ENCODE peak calls at places on chromosome X, in six cellular contexts. One of them, this sample, is unnamed.

GRCh38 chrX:72045552-72046277 is 86.0 kb downstream of the RTL5 start:
- DNase-seq in H9: peak
- DNase-seq in neuronal stem cell: no peak
- DNase-seq in mesenchymal stem cell: no peak
- DNase-seq in IMR-90: no peak
- DNase-seq in trophoblast cell: no peak
- DNase-seq in this sample: peak

GRCh38 chrX:38882894-38883620 is 81.8 kb downstream of the MID1IP1 start:
- DNase-seq in IMR-90: peak
- DNase-seq in mesenchymal stem cell: peak
- DNase-seq in neuronal stem cell: no peak
- DNase-seq in trophoblast cell: no peak
- DNase-seq in H9: no peak
- DNase-seq in this sample: no peak

GRCh38 chrX:77442728-77443127 is 4.5 kb upstream of the FGF16 start:
- DNase-seq in trophoblast cell: peak
- DNase-seq in neuronal stem cell: no peak
- DNase-seq in mesenchymal stem cell: peak
- DNase-seq in IMR-90: peak
- DNase-seq in H9: no peak
- DNase-seq in this sample: no peak

GRCh38 chrX:95628796-95629195 is 1055.8 kb upstream of the DIAPH2 start:
- DNase-seq in trophoblast cell: no peak
- DNase-seq in mesenchymal stem cell: no peak
- DNase-seq in IMR-90: no peak
- DNase-seq in neuronal stem cell: no peak
- DNase-seq in H9: no peak
- DNase-seq in this sample: no peak

GRCh38 chrX:140502491-140503229 is 2.2 kb downstream of the SOX3 start:
- DNase-seq in H9: no peak
- DNase-seq in mesenchymal stem cell: no peak
- DNase-seq in IMR-90: no peak
- DNase-seq in trophoblast cell: no peak
- DNase-seq in neuronal stem cell: no peak
- DNase-seq in this sample: peak

GRCh38 chrX:1140236-1140681 is 72.2 kb downstream of the CRLF2 start:
- DNase-seq in trophoblast cell: no peak
- DNase-seq in neuronal stem cell: no peak
- DNase-seq in IMR-90: no peak
- DNase-seq in mesenchymal stem cell: no peak
- DNase-seq in H9: peak
- DNase-seq in this sample: no peak

GRCh38 chrX:16772460-16772859 is 13.8 kb upstream of the TXLNG start:
- DNase-seq in IMR-90: no peak
- DNase-seq in neuronal stem cell: no peak
- DNase-seq in trophoblast cell: no peak
- DNase-seq in H9: peak
- DNase-seq in mesenchymal stem cell: no peak
- DNase-seq in this sample: peak

GRCh38 chrX:4809571-4809970 is 1096.1 kb upstream of the PRKX start:
- DNase-seq in neuronal stem cell: no peak
- DNase-seq in IMR-90: no peak
- DNase-seq in H9: no peak
- DNase-seq in trophoblast cell: no peak
- DNase-seq in mesenchymal stem cell: no peak
- DNase-seq in this sample: no peak

GRCh38 chrX:29728639-29729038 is 486.7 kb upstream of the MAGEB2 start:
- DNase-seq in neuronal stem cell: no peak
- DNase-seq in mesenchymal stem cell: peak
- DNase-seq in H9: no peak
- DNase-seq in trophoblast cell: no peak
- DNase-seq in IMR-90: peak
- DNase-seq in this sample: no peak

GRCh38 chrX:69138512-69138911 is 26.7 kb downstream of the PJA1 start:
- DNase-seq in neuronal stem cell: no peak
- DNase-seq in mesenchymal stem cell: peak
- DNase-seq in H9: no peak
- DNase-seq in IMR-90: no peak
- DNase-seq in trophoblast cell: no peak
- DNase-seq in this sample: no peak

GRCh38 chrX:55731826-55732225 is 14.3 kb downstream of the RRAGB start:
- DNase-seq in mesenchymal stem cell: no peak
- DNase-seq in H9: no peak
- DNase-seq in IMR-90: no peak
- DNase-seq in trophoblast cell: no peak
- DNase-seq in neuronal stem cell: no peak
- DNase-seq in this sample: no peak

GRCh38 chrX:123339201-123339905 is 155.3 kb downstream of the GRIA3 start:
- DNase-seq in H9: no peak
- DNase-seq in trophoblast cell: no peak
- DNase-seq in mesenchymal stem cell: peak
- DNase-seq in IMR-90: no peak
- DNase-seq in neuronal stem cell: no peak
- DNase-seq in this sample: no peak

GRCh38 chrX:103629295-103630170 is 758 bp downstream of the TCEAL1 start:
- DNase-seq in neuronal stem cell: peak
- DNase-seq in IMR-90: peak
- DNase-seq in H9: peak
- DNase-seq in mesenchymal stem cell: peak
- DNase-seq in trophoblast cell: no peak
- DNase-seq in this sample: peak

GRCh38 chrX:120755066-120755846 is 120.4 kb downstream of the CT47B1 start:
- DNase-seq in trophoblast cell: no peak
- DNase-seq in neuronal stem cell: no peak
- DNase-seq in IMR-90: no peak
- DNase-seq in mesenchymal stem cell: no peak
- DNase-seq in H9: no peak
- DNase-seq in this sample: no peak

GRCh38 chrX:17039826-17040225 is 93.4 kb downstream of the REPS2 start:
- DNase-seq in neuronal stem cell: no peak
- DNase-seq in H9: no peak
- DNase-seq in mesenchymal stem cell: no peak
- DNase-seq in IMR-90: peak
- DNase-seq in trophoblast cell: no peak
- DNase-seq in this sample: no peak

DNA sequence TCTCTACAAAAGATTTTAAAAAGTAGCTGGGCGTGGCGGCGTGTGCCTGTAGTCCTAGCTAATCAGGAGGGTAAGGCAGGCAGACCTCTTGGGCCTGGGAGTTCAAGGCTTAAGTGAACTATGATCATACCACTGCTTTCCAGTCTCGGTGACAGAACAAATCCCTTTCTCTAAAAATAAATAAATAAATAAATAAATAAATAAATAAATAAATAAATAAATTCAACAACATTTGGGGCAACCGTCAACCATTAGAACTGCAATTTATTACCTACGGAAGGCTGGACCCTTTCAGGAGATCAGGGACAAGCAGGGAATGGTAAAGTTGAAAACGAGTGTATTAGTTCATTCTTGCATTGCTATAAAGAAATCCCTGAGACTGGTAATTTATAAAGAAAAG is 136.2 kb upstream of the USP9X start:
- DNase-seq in IMR-90: no peak
- DNase-seq in mesenchymal stem cell: no peak
- DNase-seq in H9: no peak
- DNase-seq in neuronal stem cell: no peak
- DNase-seq in trophoblast cell: no peak
- DNase-seq in this sample: no peak
- H2BK5ac ChIP-seq in IMR-90: no peak
- H2BK5ac ChIP-seq in mesenchymal stem cell: no peak
- H2BK5ac ChIP-seq in H9: no peak
- H2BK5ac ChIP-seq in neuronal stem cell: no peak
- H2BK5ac ChIP-seq in trophoblast cell: no peak
- H2BK5ac ChIP-seq in this sample: no peak

DNA sequence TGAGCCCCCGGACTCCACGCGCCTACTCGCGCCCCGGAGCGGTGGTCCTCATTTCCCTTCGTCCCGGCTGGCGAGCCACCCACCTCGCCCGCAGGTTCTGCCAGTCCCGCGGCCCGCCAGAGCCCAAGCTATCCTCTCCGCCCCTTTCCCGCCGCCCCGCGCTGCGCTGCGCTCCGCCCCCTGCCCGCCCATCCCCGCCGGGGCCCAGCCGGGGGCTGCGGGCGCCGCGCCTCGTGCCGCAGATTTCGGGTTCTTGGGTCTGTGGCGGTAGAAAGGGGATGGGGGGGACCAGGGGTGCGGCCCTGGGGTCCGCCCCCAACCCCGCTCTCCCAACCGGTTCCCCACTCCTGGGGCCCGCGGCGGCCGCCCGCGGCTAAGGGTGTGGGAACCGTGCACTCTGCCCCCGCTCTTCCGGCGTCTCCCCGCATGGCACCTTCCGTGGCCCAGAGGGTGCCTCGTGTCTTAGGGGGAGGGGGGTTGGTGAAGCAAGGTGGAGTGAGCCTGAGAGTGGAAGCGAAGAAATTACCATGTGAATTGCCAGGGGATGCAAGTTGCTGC is 650.8 kb upstream of the DIPK2B start:
- DNase-seq in mesenchymal stem cell: peak
- DNase-seq in IMR-90: no peak
- DNase-seq in neuronal stem cell: no peak
- DNase-seq in trophoblast cell: no peak
- DNase-seq in H9: peak
- DNase-seq in this sample: peak
- H2BK5ac ChIP-seq in mesenchymal stem cell: no peak
- H2BK5ac ChIP-seq in IMR-90: peak
- H2BK5ac ChIP-seq in neuronal stem cell: no peak
- H2BK5ac ChIP-seq in trophoblast cell: peak
- H2BK5ac ChIP-seq in H9: no peak
- H2BK5ac ChIP-seq in this sample: no peak

GRCh38 chrX:133698298-133698697 is 283.0 kb upstream of the GPC4 start:
- DNase-seq in mesenchymal stem cell: peak
- DNase-seq in trophoblast cell: no peak
- DNase-seq in IMR-90: peak
- DNase-seq in neuronal stem cell: no peak
- DNase-seq in H9: no peak
- DNase-seq in this sample: peak

GRCh38 chrX:133702230-133702629 is 283.2 kb downstream of the GPC3 start:
- DNase-seq in IMR-90: no peak
- DNase-seq in trophoblast cell: no peak
- DNase-seq in mesenchymal stem cell: no peak
- DNase-seq in neuronal stem cell: no peak
- DNase-seq in H9: no peak
- DNase-seq in this sample: no peak

GRCh38 chrX:133697656-133698055 is 282.4 kb upstream of the GPC4 start:
- DNase-seq in trophoblast cell: no peak
- DNase-seq in mesenchymal stem cell: no peak
- DNase-seq in IMR-90: no peak
- DNase-seq in neuronal stem cell: no peak
- DNase-seq in H9: no peak
- DNase-seq in this sample: no peak

GRCh38 chrX:133699023-133699728 is 283.9 kb upstream of the GPC4 start:
- DNase-seq in H9: no peak
- DNase-seq in trophoblast cell: no peak
- DNase-seq in IMR-90: no peak
- DNase-seq in neuronal stem cell: no peak
- DNase-seq in mesenchymal stem cell: no peak
- DNase-seq in this sample: no peak
- H2BK5ac ChIP-seq in H9: no peak
- H2BK5ac ChIP-seq in trophoblast cell: no peak
- H2BK5ac ChIP-seq in IMR-90: no peak
- H2BK5ac ChIP-seq in neuronal stem cell: no peak
- H2BK5ac ChIP-seq in mesenchymal stem cell: no peak
- H2BK5ac ChIP-seq in this sample: no peak

GRCh38 chrX:52140020-52140419 is 44.7 kb upstream of the MAGED4 start:
- DNase-seq in neuronal stem cell: no peak
- DNase-seq in IMR-90: no peak
- DNase-seq in mesenchymal stem cell: no peak
- DNase-seq in H9: no peak
- DNase-seq in trophoblast cell: no peak
- DNase-seq in this sample: no peak
- H2BK5ac ChIP-seq in neuronal stem cell: no peak
- H2BK5ac ChIP-seq in IMR-90: no peak
- H2BK5ac ChIP-seq in mesenchymal stem cell: no peak
- H2BK5ac ChIP-seq in H9: no peak
- H2BK5ac ChIP-seq in trophoblast cell: no peak
- H2BK5ac ChIP-seq in this sample: no peak

GRCh38 chrX:145820825-145821224 is 3.2 kb downstream of the SLITRK2 start:
- DNase-seq in IMR-90: no peak
- DNase-seq in trophoblast cell: no peak
- DNase-seq in mesenchymal stem cell: no peak
- DNase-seq in neuronal stem cell: no peak
- DNase-seq in H9: no peak
- DNase-seq in this sample: no peak

GRCh38 chrX:145818522-145819075 is 970 bp downstream of the SLITRK2 start:
- DNase-seq in mesenchymal stem cell: no peak
- DNase-seq in trophoblast cell: no peak
- DNase-seq in neuronal stem cell: no peak
- DNase-seq in H9: no peak
- DNase-seq in IMR-90: no peak
- DNase-seq in this sample: no peak

GRCh38 chrX:145816607-145817298 is 876 bp upstream of the SLITRK2 start:
- DNase-seq in H9: no peak
- DNase-seq in neuronal stem cell: no peak
- DNase-seq in trophoblast cell: no peak
- DNase-seq in IMR-90: no peak
- DNase-seq in mesenchymal stem cell: no peak
- DNase-seq in this sample: no peak

GRCh38 chrX:145817299-145817665 is 347 bp upstream of the SLITRK2 start:
- DNase-seq in H9: peak
- DNase-seq in IMR-90: no peak
- DNase-seq in mesenchymal stem cell: no peak
- DNase-seq in trophoblast cell: no peak
- DNase-seq in neuronal stem cell: no peak
- DNase-seq in this sample: peak

DNA sequence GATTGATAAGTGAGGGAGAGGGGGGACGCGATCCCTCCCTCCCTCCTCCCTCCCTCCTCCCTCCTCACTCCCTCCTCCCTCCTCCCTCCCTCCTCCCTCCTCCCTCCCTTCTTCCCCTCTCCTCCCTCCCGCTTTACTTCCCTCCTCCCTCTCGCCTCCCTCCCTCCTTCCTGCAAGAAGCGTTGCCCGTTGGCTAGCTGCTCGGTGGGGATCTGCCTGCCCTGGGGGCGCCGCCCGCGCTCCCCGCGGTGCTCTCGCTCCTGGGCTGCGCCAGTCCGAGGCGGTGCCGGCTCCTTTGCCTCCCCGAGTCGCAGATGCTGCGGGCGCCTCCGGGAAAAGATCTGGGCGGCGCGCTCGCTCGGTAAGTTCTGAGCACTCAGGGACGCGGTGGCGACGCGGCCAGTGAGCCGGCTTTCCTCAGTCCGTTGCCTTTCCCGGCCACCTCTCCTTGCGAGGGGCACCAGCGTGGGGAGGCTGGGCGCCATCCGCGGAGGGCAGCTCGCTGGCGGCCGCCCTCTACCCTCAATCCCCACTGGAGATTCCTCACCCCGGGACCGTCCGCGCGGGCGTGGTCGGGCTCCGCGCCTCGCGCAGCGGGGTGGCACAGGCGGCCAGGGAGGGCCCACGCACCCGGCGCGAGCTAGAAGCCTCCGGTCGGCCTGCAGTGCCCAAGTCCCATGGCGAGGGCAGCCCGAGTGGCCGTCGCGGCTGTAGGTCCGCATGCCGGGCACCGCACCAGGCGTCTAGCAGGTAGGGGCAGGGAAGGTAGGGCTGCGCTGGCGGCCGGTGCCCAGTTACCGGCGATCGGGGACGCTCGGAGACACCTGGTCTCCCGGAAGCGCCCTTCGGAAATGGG is at the start of gene SLITRK2:
- DNase-seq in neuronal stem cell: no peak
- DNase-seq in H9: peak
- DNase-seq in trophoblast cell: no peak
- DNase-seq in IMR-90: no peak
- DNase-seq in mesenchymal stem cell: no peak
- DNase-seq in this sample: peak
- H2BK5ac ChIP-seq in neuronal stem cell: no peak
- H2BK5ac ChIP-seq in H9: no peak
- H2BK5ac ChIP-seq in trophoblast cell: no peak
- H2BK5ac ChIP-seq in IMR-90: no peak
- H2BK5ac ChIP-seq in mesenchymal stem cell: no peak
- H2BK5ac ChIP-seq in this sample: no peak

This sample was measured in mesendoderm.